ENCODE peak calls at places on chromosomes 4 and X, in seven cellular contexts. S, E, H, C, B, N and T are unnamed samples. For H3K4me1, the result is how much of the 10 kb centered on the place peaks cover.

GRCh38 chr4:11743236-11743635 is 314.5 kb upstream of the HS3ST1 start:
- DNase-seq in N (no peak), S (no peak), C (no peak), B (no peak), E (no peak), H (peak), T (no peak)

GRCh38 chrX:15055146-15055930 is 182.1 kb downstream of the MOSPD2 start:
- DNase-seq in C (no peak), N (no peak), H (peak), E (no peak), B (peak), S (no peak), T (no peak)

GRCh38 chrX:71923516-71923915 is 12.9 kb downstream of the NHSL2 start:
- DNase-seq in B (no peak), N (no peak), C (no peak), E (no peak), H (no peak), S (no peak), T (peak)

GRCh38 chrX:17432158-17432557 is 57.2 kb downstream of the NHS start:
- DNase-seq in C (no peak), N (no peak), B (peak), E (no peak), H (no peak), S (no peak), T (no peak)

GRCh38 chr4:57342406-57342805 is 232.2 kb upstream of the IGFBP7 start:
- DNase-seq in E (no peak), B (peak), S (no peak), C (no peak), N (no peak), H (peak), T (no peak)

GRCh38 chr4:121156822-121157769 is 7.0 kb downstream of the TNIP3 start:
- DNase-seq in C (no peak), N (peak), S (peak), H (peak), B (peak), E (no peak), T (peak)

GRCh38 chr4:101439926-101440325 is 92.6 kb upstream of the PPP3CA start:
- DNase-seq in E (no peak), S (no peak), N (no peak), H (peak), B (no peak), C (no peak), T (no peak)

GRCh38 chr4:82994834-82995233 is 15.8 kb downstream of the LIN54 start:
- DNase-seq in E (no peak), N (no peak), B (no peak), S (no peak), H (no peak), C (no peak), T (no peak)

GRCh38 chrX:13418126-13419091 is 98.6 kb upstream of the ATXN3L start:
- DNase-seq in C (no peak), E (no peak), S (no peak), B (peak), H (peak), N (no peak), T (no peak)

GRCh38 chrX:121161501-121161933 is 114.1 kb downstream of the GLUD2 start:
- DNase-seq in C (no peak), S (peak), B (no peak), H (no peak), E (no peak), N (no peak), T (no peak)

GRCh38 chr4:78737020-78737419 is 39.1 kb upstream of the BMP2K start:
- DNase-seq in H (no peak), N (no peak), C (no peak), B (no peak), S (no peak), E (no peak), T (no peak)

GRCh38 chr4:24910504-24910903 is 2.3 kb downstream of the CCDC149 start:
- DNase-seq in C (no peak), S (no peak), E (no peak), H (peak), B (no peak), N (no peak), T (no peak)

GRCh38 chr4:153152453-153153338 is 51.5 kb upstream of the TRIM2 start:
- DNase-seq in C (peak), E (no peak), B (no peak), S (peak), H (peak), N (no peak), T (peak)

GRCh38 chr4:90099795-90100194 is 27.4 kb upstream of the CCSER1 start:
- DNase-seq in N (no peak), E (no peak), B (peak), H (no peak), S (no peak), C (no peak), T (no peak)

GRCh38 chr4:121950212-121950679 is 1.6 kb downstream of the TRPC3 start:
- DNase-seq in N (peak), S (peak), C (peak), H (peak), B (no peak), E (no peak), T (peak)

GRCh38 chr4:53671757-53672156 is 80.5 kb upstream of the LNX1 start:
- DNase-seq in E (no peak), H (no peak), S (no peak), B (no peak), C (no peak), N (no peak), T (no peak)

GRCh38 chr4:11418610-11419009 is 10.1 kb downstream of the HS3ST1 start:
- DNase-seq in E (no peak), H (peak), B (peak), N (no peak), C (no peak), S (peak), T (no peak)

GRCh38 chr4:146520894-146521542 is 722 bp downstream of the SLC10A7 start:
- DNase-seq in C (peak), S (peak), E (no peak), N (peak), H (peak), B (peak), T (peak)

GRCh38 chrX:93673869-93674271 is at the start of gene FAM133A:
- DNase-seq in S (no peak), N (no peak), C (no peak), B (peak), E (no peak), H (peak), T (no peak)

GRCh38 chr4:109094061-109094460 is 208.4 kb downstream of the COL25A1 start:
- DNase-seq in S (no peak), H (no peak), B (no peak), E (no peak), C (no peak), N (no peak), T (no peak)

GRCh38 chrX:38192007-38192625 is 28.6 kb downstream of the SRPX start:
- DNase-seq in S (peak), N (peak), C (no peak), H (peak), E (no peak), B (peak), T (no peak)

GRCh38 chr4:82774711-82775171 is 23.9 kb downstream of the SCD5 start:
- DNase-seq in H (peak), N (no peak), S (peak), C (no peak), E (no peak), B (no peak), T (no peak)

GRCh38 chr4:122652379-122652778 is 31.5 kb upstream of the IL21 start:
- DNase-seq in H (peak), N (no peak), E (peak), C (peak), B (peak), S (peak), T (peak)

GRCh38 chrX:57905141-57905540 is 5.1 kb downstream of the ZXDA start:
- DNase-seq in C (no peak), B (no peak), S (no peak), E (no peak), N (no peak), H (peak), T (no peak)

GRCh38 chrX:20435913-20436312 is 169.2 kb upstream of the RPS6KA3 start:
- DNase-seq in S (no peak), H (no peak), N (no peak), C (no peak), B (no peak), E (no peak), T (no peak)

GRCh38 chr4:14545796-14546195 is 456.5 kb upstream of the CPEB2 start:
- DNase-seq in S (no peak), H (no peak), E (no peak), N (no peak), B (no peak), C (no peak), T (no peak)

GRCh38 chrX:153441981-153442380 is 3.9 kb downstream of the TREX2 start:
- DNase-seq in C (no peak), S (no peak), E (no peak), H (no peak), N (no peak), B (no peak), T (no peak)

GRCh38 chr4:37717575-37717974 is 31.4 kb upstream of the RELL1 start:
- DNase-seq in C (no peak), H (peak), S (no peak), B (peak), E (no peak), N (no peak), T (no peak)

GRCh38 chr4:6907658-6908191 is 1.9 kb upstream of the TBC1D14 start:
- DNase-seq in B (peak), S (peak), H (no peak), E (no peak), C (no peak), N (no peak), T (peak)

GRCh38 chr4:168812806-168813205 is 197.2 kb downstream of the CBR4 start:
- DNase-seq in B (no peak), H (no peak), S (peak), N (no peak), C (no peak), E (no peak), T (no peak)

DNA sequence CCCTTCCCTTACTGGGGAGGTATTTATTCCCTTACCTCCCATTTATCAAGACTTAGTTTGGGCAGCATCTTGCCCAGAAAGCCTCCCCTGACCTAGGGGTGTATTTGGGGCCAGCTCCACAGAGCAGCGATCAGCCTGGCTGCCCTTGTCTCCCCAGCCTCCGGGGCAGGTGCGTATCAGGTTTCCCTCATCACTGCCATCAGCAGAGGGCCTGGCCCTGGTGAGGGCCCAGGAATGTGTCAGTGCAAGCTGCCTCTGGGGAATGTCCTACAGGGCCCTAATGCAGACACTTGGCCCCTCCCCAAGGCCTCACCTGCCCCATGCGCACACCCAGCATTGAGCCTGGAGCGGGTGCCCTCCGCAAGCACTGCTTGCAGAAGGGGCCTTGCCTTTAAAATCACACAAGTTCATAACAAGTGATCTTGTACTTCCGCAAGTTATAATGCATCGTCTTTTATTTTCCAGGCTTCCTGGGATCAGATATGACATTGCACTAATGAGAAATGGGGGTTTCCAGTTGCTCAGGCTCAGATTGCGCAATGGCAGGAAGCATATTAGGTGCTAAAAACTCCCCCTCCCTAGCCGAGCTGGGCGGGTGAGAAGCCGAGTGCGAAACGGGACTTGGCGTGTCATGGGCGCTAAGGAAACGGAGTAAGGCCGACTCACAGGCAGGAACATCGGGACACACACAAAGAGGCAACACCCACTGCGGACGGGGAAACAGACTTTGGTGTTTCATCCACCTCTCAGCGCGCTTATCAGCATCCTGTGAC is 25.4 kb upstream of the AFAP1 start:
- DNase-seq in H (peak), S (no peak), C (peak), B (peak), N (peak), E (no peak), T (peak)
- H3K4me1 ChIP-seq in H (under half), S (under half), C (half or more), B (under half), N (under half), E (half or more), T (under half)

GRCh38 chrX:103171353-103171752 is 43.6 kb upstream of the BEX4 start:
- DNase-seq in B (no peak), S (no peak), H (no peak), E (no peak), C (no peak), N (no peak), T (no peak)

GRCh38 chrX:103170216-103170615 is 44.7 kb upstream of the BEX4 start:
- DNase-seq in H (peak), S (no peak), B (peak), C (no peak), N (no peak), E (no peak), T (no peak)

GRCh38 chrX:103177561-103177960 is 37.3 kb upstream of the BEX4 start:
- DNase-seq in S (no peak), E (no peak), N (no peak), B (no peak), C (no peak), H (no peak), T (no peak)

DNA sequence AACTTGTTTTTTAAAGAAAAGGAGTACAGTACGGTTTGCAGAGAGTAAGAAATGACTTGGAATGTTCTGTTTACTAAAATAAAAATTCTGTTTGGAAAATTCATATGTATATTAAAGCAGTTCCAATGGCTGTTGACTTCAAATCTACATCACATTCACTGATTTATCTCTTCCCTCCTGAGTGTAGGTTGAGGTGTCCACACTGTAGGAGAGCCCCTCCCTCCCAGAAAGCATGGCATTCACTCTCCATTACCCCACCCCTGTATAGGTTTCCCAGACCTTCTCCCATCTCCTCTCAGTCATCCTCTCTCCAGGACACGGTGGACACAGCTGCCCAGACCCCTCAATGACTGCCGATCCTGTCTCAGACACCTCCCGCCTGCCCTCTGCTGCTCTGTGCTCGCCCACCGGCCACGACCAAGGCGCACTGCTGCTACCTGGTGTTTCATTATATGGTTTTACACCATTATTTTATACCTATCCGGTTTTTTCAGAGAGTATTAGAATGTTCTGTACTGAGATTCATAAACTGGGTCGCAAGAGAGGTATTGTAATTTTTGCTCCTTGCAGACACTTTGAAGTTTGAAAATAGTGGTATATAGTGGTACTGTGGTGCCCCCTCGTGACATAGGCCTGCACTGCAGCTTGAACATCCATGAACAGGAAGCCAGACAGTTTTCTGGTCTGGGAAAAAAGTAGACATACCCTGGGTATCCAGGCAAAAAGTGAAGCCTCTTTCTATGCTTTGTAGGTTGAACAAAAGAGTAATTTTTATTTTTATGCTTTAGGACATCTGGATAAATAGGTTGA is 38.8 kb upstream of the BEX4 start:
- DNase-seq in N (no peak), E (no peak), S (peak), C (peak), B (peak), H (peak), T (peak)
- H3K4me3 ChIP-seq in N (no peak), E (peak), S (peak), C (no peak), B (peak), H (no peak), T (no peak)

GRCh38 chr4:4456816-4457578 is 70.1 kb downstream of the NSG1 start:
- DNase-seq in S (no peak), C (no peak), N (no peak), E (no peak), B (no peak), H (no peak), T (no peak)
- H3K4me1 ChIP-seq in S (under half), C (under half), N (under half), E (under half), B (under half), H (under half), T (under half)

GRCh38 chr4:143183513-143184216 is 1.1 kb upstream of the USP38 start:
- DNase-seq in B (peak), E (no peak), H (no peak), S (no peak), N (no peak), C (no peak), T (no peak)
- H3K4me3 ChIP-seq in B (peak), E (peak), H (peak), S (peak), N (peak), C (peak), T (peak)

DNA sequence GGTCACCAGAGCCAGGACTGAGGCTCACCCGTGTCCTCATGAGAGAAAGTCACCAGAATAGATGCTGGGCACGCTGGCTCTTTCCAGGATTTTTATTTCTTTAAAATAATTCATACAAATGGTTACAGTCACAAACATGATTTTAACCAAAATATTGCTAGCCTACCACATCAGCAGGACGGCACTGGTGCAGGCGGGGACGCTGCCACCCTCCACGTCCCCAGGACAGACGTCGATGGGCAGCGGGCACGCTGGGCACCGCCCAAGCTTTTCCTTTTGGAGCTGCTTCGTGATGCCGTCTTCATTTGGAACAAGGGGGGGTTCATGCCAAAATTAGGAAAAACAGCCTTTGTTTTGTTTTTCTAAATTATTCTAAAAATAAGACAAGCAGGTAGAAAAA is 37.6 kb downstream of the CTBP1 start:
- DNase-seq in E (no peak), B (no peak), C (no peak), H (no peak), N (peak), S (no peak), T (peak)
- H3K4me1 ChIP-seq in E (under half), B (under half), C (under half), H (under half), N (half or more), S (under half), T (under half)

DNA sequence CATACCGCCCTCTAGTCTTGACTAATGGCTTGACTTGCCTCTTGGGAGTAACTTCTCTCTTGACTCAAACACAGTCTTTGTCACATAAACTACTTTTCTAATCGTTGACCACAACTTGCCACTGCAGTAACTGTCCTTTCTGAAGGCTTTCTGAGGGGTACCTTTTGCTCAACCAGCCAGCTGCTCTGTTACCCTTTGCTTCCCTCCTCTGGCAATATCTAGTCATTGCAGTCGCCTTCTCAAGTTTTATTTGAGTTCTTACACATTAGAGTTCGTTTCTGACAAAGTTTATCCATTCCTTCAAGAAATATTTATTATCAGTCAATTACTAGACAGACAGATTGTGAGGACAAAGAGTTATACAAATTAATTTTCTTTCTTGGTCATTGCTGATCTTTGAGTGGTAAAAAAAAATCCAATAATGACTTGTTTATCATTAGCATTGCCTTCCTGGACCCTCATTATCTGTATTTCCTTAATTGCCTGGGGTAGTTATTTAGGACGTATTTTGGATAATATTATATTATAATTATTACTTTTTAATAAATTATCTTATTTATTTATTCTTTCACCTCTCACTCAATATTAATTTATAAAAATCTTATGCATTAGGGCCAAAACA is 506.8 kb upstream of the PCDH10 start:
- DNase-seq in C (no peak), N (no peak), E (peak), H (peak), S (peak), B (peak), T (no peak)
- H3K4me3 ChIP-seq in C (no peak), N (no peak), E (no peak), H (no peak), S (no peak), B (no peak), T (no peak)